ENCODE peak calls at places on chromosome 7, in ten cellular contexts. G is ovary, M is esophagus muscularis mucosa, X is heart left ventricle, W is IMR-90, Y is thyroid gland, I is body of pancreas, V is suprapubic skin, A is A549, C is tibial nerve. Q is an unnamed sample.

GRCh38 chr7:151327022-151327421 is 14.6 kb upstream of the NUB1 start:
- DNase-seq in G (no peak), M (no peak), X (no peak), W (no peak), Y (no peak), I (no peak), V (no peak), A (no peak), C (no peak), Q (no peak)

GRCh38 chr7:137642467-137642866 is 204.3 kb downstream of the DGKI start:
- DNase-seq in G (no peak), M (no peak), X (no peak), W (peak), Y (no peak), I (no peak), V (no peak), A (no peak), C (no peak), Q (no peak)

GRCh38 chr7:91137447-91137846 is 126.8 kb upstream of the FZD1 start:
- DNase-seq in G (no peak), M (no peak), X (no peak), W (no peak), Y (no peak), I (peak), V (no peak), A (no peak), C (no peak), Q (no peak)

GRCh38 chr7:43844257-43844656 is 25.1 kb downstream of the MRPS24 start:
- DNase-seq in G (no peak), M (no peak), X (no peak), W (no peak), Y (no peak), I (no peak), V (no peak), A (no peak), C (no peak), Q (no peak)

GRCh38 chr7:91918356-91918755 is 22.3 kb upstream of the AKAP9 start:
- DNase-seq in G (no peak), M (no peak), X (no peak), W (no peak), Y (no peak), I (no peak), V (no peak), A (no peak), C (no peak), Q (no peak)

GRCh38 chr7:141700848-141701371 is 1.1 kb downstream of the DENND11 start:
- DNase-seq in G (no peak), M (no peak), X (no peak), W (no peak), Y (peak), I (no peak), V (no peak), A (no peak), C (no peak), Q (no peak)

GRCh38 chr7:137342340-137342739 is 1.2 kb downstream of the PTN start:
- DNase-seq in G (no peak), M (no peak), X (no peak), W (peak), Y (no peak), I (no peak), V (no peak), A (no peak), C (no peak), Q (no peak)

GRCh38 chr7:123198668-123199652 is 809 bp downstream of the SLC13A1 start:
- DNase-seq in G (no peak), M (no peak), X (no peak), W (no peak), Y (no peak), I (peak), V (no peak), A (no peak), C (no peak), Q (no peak)

GRCh38 chr7:106285801-106286492 is 1.2 kb upstream of the NAMPT start:
- DNase-seq in G (no peak), M (no peak), X (no peak), W (peak), Y (no peak), I (no peak), V (no peak), A (no peak), C (peak), Q (no peak)

GRCh38 chr7:74203157-74203556 is 6.6 kb upstream of the LAT2 start:
- DNase-seq in G (no peak), M (no peak), X (peak), W (peak), Y (peak), I (peak), V (peak), A (peak), C (peak), Q (peak)

GRCh38 chr7:100071018-100071723 is 10.4 kb downstream of the ZNF3 start:
- DNase-seq in G (no peak), M (no peak), X (no peak), W (no peak), Y (no peak), I (no peak), V (no peak), A (no peak), C (no peak), Q (no peak)

GRCh38 chr7:46003896-46004875 is 83.1 kb upstream of the IGFBP3 start:
- DNase-seq in G (no peak), M (no peak), X (no peak), W (peak), Y (no peak), I (no peak), V (no peak), A (no peak), C (no peak), Q (no peak)

GRCh38 chr7:68432585-68432984 is 1165.7 kb upstream of the AUTS2 start:
- DNase-seq in G (no peak), M (no peak), X (no peak), W (no peak), Y (no peak), I (no peak), V (no peak), A (no peak), C (no peak), Q (no peak)

GRCh38 chr7:150442811-150443210 is 7.6 kb upstream of the GIMAP8 start:
- DNase-seq in G (no peak), M (no peak), X (no peak), W (no peak), Y (no peak), I (no peak), V (no peak), A (no peak), C (no peak), Q (no peak)

GRCh38 chr7:24373556-24373955 is 89.6 kb downstream of the NPY start:
- DNase-seq in G (no peak), M (no peak), X (no peak), W (no peak), Y (no peak), I (no peak), V (no peak), A (no peak), C (no peak), Q (no peak)

GRCh38 chr7:25857376-25858067 is 294.5 kb upstream of the NFE2L3 start:
- DNase-seq in G (no peak), M (no peak), X (no peak), W (peak), Y (no peak), I (no peak), V (peak), A (peak), C (no peak), Q (peak)

GRCh38 chr7:93327006-93327633 is 95.0 kb downstream of the VPS50 start:
- DNase-seq in G (no peak), M (no peak), X (no peak), W (peak), Y (no peak), I (no peak), V (no peak), A (no peak), C (no peak), Q (no peak)

DNA sequence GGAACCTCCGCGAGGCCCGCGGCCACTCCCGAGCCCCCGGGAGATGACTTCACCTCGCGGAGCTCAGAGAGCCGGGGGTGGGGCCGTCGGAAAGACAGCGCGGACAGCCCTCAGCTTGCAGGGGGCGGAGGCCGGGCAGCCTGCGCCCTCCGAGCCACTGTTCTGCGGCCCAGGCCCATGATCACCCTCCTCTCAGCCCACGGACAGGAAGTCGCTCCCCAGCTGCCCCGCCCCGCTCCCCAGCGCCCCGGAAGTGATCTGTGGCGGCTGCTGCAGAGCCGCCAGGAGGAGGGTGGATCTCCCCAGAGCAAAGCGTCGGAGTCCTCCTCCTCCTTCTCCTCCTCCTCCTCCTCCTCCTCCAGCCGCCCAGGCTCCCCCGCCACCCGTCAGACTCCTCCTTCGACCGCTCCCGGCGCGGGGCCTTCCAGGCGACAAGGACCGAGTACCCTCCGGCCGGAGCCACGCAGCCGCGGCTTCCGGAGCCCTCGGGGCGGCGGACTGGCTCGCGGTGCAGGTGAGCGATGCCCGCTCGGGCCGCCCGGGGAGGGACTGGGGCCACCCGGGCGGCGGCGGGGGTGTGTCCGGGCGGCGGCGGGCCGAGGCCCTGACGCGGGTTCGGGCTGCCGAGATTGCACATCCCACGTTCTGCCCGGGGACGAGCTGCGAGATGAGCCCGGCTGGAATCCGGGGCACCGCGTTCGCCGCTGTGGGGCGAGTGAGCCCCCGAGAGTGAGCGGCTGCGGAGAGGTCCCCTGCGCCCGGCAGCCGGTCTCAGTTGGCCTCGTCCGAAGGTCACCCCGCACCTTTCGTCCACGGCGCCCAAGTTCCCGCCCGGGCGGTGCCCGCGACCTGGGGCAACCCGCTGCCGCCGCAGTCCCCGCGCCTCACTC is at the start of gene RALA:
- DNase-seq in G (peak), M (peak), X (peak), W (peak), Y (peak), I (peak), V (peak), A (peak), C (peak), Q (peak)
- TF ChIP-seq POLR2A in G (peak), M (no peak), X (no peak), W (peak), Y (peak), I (peak), V (peak), A (peak), C (peak), Q (no peak)

GRCh38 chr7:131003634-131004033 is 269.6 kb upstream of the KLF14 start:
- DNase-seq in G (no peak), M (no peak), X (no peak), W (no peak), Y (no peak), I (no peak), V (no peak), A (no peak), C (no peak), Q (no peak)
- H3K4me3 ChIP-seq in G (no peak), M (no peak), X (no peak), W (no peak), Y (no peak), I (no peak), V (no peak), A (no peak), C (no peak), Q (no peak)

DNA sequence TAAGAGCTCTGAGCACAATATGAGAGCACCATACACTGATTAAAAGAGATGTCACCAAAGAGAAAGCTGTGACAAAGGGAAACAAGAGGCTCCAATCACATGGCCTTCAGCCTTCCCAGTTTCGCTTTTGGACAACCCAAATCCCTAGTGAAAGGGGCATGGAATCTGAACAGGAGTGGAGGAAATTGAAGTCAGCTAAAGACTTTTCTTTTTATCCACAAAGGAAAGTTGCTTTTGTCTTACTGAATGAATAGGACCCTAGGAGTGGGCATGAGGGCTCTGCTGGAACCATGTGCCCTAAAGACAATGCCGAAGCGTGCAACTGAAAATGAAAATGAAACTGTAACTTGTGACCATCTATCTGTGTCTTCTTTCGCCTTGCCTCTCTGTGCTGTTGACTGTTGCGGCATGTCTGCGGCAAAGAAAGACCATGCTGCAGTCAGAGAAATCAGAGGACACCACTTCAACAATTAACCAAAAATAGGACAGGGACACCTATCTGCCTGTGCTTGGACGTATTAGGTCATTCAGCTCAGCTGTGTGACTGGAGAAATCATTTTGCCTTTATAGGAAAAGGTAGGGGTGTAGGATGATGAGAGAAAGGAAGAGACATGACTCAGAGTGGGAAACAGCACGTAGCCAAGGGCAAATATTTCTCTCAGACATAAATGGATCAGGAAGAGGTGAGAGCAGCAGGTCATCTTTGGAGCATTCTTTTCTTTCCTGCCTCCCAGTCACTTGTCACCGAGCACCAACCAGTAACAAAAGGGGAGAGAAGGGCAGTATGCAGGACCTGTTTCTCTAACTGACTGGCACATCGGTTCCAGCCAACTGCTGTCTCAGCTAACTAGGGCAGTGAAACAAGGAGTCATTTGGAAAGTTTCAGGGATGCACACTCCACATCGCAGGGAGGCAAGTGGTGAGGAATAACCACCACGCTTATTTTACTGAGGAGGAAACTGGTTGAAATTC is 12.3 kb downstream of the CAV2 start:
- DNase-seq in G (no peak), M (no peak), X (peak), W (peak), Y (peak), I (no peak), V (no peak), A (peak), C (no peak), Q (no peak)
- TF ChIP-seq POLR2A in G (no peak), M (no peak), X (no peak), W (no peak), Y (no peak), I (no peak), V (no peak), A (no peak), C (no peak), Q (no peak)

DNA sequence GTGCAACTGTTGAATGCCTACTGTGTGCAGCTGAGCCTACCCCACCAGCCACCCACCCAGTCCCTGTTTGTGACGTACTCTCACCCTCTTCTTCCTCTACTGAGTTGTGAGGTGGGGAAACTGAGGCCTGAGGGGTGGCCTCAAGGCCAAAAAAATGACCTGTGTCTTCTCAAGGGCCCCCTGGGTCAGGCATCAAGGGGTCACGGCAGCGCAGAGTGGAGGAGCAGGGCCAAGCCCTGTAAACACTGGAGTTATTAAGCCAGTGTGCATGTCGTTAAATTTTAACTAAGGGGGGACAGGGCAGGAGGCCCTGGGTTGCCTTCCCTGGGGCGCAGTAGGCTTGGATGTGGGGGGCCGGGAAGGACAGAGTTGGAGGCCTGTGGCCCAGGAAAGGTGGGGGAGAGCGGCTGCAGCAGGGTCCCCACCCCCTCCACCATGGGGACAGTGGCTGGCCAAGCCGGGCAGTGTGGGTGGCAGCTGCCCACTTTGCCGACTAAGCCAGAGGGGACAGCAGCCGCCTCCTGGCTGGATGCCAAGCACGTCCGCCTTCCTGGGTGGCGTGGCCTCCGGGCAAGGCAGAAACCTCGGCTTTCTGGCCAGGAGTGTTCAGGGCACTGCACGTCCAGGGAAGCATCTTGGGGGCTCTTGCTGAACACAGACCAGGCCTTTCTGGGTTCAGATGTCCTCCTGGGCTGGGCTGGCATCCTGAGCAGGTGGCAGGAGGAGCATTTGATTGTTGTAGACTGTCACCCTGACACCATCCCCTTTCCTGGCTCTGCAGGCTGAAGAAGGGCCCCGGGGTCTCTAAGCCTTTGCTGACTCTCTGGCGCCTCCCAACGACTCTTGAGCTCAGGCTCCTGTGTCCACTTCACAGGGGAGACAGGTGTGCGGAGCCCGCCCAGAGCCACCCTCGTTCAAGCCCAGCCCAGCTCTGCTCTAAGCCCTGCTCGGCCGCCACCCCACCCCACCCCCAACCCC is 1.9 kb downstream of the SLC29A4 start:
- DNase-seq in G (peak), M (no peak), X (peak), W (no peak), Y (peak), I (peak), V (no peak), A (peak), C (no peak), Q (no peak)
- H3K4me3 ChIP-seq in G (no peak), M (no peak), X (no peak), W (no peak), Y (no peak), I (no peak), V (no peak), A (peak), C (no peak), Q (no peak)

GRCh38 chr7:75889223-75889825 is 10.5 kb downstream of the RHBDD2 start:
- DNase-seq in G (no peak), M (no peak), X (no peak), W (no peak), Y (no peak), I (no peak), V (no peak), A (no peak), C (no peak), Q (no peak)

GRCh38 chr7:75889826-75890225 is 11.0 kb downstream of the RHBDD2 start:
- DNase-seq in G (no peak), M (no peak), X (no peak), W (peak), Y (no peak), I (no peak), V (no peak), A (no peak), C (peak), Q (no peak)

GRCh38 chr7:75888464-75889222 is 9.8 kb downstream of the RHBDD2 start:
- DNase-seq in G (no peak), M (no peak), X (peak), W (no peak), Y (no peak), I (no peak), V (no peak), A (no peak), C (no peak), Q (no peak)

GRCh38 chr7:75885011-75885410 is 6.2 kb downstream of the RHBDD2 start:
- DNase-seq in G (no peak), M (no peak), X (no peak), W (no peak), Y (peak), I (no peak), V (no peak), A (no peak), C (no peak), Q (no peak)

DNA sequence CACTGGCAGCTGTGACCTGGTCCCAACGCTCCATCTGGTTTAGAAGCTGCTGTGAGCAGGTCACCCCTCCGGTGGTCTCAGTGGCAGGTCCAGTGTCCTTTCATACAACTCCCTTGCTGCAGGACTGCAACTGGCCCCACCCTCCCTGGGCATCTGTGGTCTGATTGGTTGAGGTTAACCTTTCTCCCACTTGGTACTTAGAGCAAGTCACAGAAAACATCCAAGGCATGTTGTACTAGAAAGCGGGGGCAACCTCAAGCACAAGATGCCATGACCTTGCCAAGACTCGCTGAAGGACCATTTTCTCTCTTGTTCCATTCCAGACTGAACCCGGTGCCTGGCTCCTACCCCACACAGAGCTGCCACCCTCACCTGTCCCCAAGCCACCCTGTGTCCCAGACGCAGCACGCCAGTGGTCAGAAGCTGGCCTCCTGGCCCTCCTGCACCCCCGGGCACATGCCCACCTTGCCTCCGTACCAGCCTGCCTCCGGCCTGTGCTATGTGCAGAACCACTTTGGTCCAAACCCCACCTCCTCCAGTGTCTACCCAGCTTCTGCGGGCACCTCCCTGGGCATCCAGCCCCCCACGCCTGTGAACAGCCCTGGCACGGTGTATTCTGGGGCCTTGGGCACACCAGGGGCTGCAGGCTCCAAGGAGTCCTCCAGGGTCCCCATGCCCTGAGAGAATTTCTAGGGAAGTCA is 9.0 kb downstream of the RHBDD2 start:
- DNase-seq in G (no peak), M (no peak), X (no peak), W (no peak), Y (no peak), I (no peak), V (no peak), A (no peak), C (no peak), Q (no peak)
- TF ChIP-seq POLR2A in G (no peak), M (no peak), X (no peak), W (no peak), Y (no peak), I (no peak), V (no peak), A (no peak), C (no peak), Q (no peak)

GRCh38 chr7:47415289-47416212 is 166.4 kb downstream of the TNS3 start:
- DNase-seq in G (no peak), M (no peak), X (no peak), W (no peak), Y (no peak), I (no peak), V (no peak), A (no peak), C (no peak), Q (no peak)
- H3K4me3 ChIP-seq in G (no peak), M (no peak), X (no peak), W (no peak), Y (no peak), I (no peak), V (no peak), A (no peak), C (no peak), Q (no peak)

GRCh38 chr7:6407434-6407833 is 40.3 kb downstream of the DAGLB start:
- DNase-seq in G (no peak), M (no peak), X (no peak), W (peak), Y (no peak), I (no peak), V (no peak), A (no peak), C (no peak), Q (no peak)

GRCh38 chr7:6406121-6406520 is 41.6 kb downstream of the DAGLB start:
- DNase-seq in G (no peak), M (no peak), X (no peak), W (no peak), Y (no peak), I (no peak), V (no peak), A (no peak), C (no peak), Q (no peak)

GRCh38 chr7:6413637-6414036 is 34.1 kb downstream of the DAGLB start:
- DNase-seq in G (no peak), M (no peak), X (peak), W (no peak), Y (no peak), I (no peak), V (no peak), A (no peak), C (no peak), Q (no peak)

GRCh38 chr7:6409991-6410693 is 37.6 kb downstream of the DAGLB start:
- DNase-seq in G (no peak), M (no peak), X (no peak), W (no peak), Y (no peak), I (no peak), V (no peak), A (no peak), C (no peak), Q (no peak)

GRCh38 chr7:6409091-6409490 is 38.7 kb downstream of the DAGLB start:
- DNase-seq in G (no peak), M (no peak), X (no peak), W (no peak), Y (no peak), I (no peak), V (no peak), A (no peak), C (no peak), Q (no peak)
- TF ChIP-seq POLR2A in G (no peak), M (no peak), X (no peak), W (no peak), Y (no peak), I (no peak), V (no peak), A (no peak), C (no peak), Q (no peak)